ENCODE peak calls at places on chromosomes 3 and 15, in six cellular contexts. U is CD4-positive, alpha-beta memory T cell; N is stimulated activated CD4-positive, alpha-beta T cell treated with anti-CD3 and anti-CD28 coated beads, TNF-alpha, amount 100 ng/mL, for 1 hour; V is skeletal muscle cell; S is EL; C is activated CD8-positive, alpha-beta memory T cell treated with anti-CD3 and anti-CD28 coated beads for 24 hours. O is an unnamed sample.

GRCh38 chr3:170038434-170039110 is 777 bp downstream of the GPR160 start:
- DNase-seq in S (no peak), V (no peak), C (peak), N (no peak), U (peak), O (no peak)

GRCh38 chr3:28726840-28727239 is 378.2 kb upstream of the AZI2 start:
- DNase-seq in S (peak), V (no peak), U (no peak), C (no peak), N (no peak), O (peak)

GRCh38 chr3:72663429-72663828 is 184.8 kb downstream of the SHQ1 start:
- DNase-seq in N (no peak), U (no peak), V (peak), C (no peak), S (no peak), O (peak)

GRCh38 chr15:36432162-36432561 is 147.3 kb upstream of the CDIN1 start:
- DNase-seq in C (no peak), N (no peak), S (peak), U (no peak), V (peak), O (peak)

GRCh38 chr15:31164573-31164912 is 63.0 kb upstream of the TRPM1 start:
- DNase-seq in N (no peak), V (no peak), C (no peak), S (no peak), U (no peak), O (no peak)

GRCh38 chr3:186382217-186382885 is 20.3 kb upstream of the DGKG start:
- DNase-seq in N (no peak), C (no peak), V (no peak), U (no peak), S (no peak), O (no peak)

GRCh38 chr3:126971891-126972351 is 11.0 kb upstream of the PLXNA1 start:
- DNase-seq in S (peak), V (peak), N (no peak), C (no peak), U (no peak), O (peak)

GRCh38 chr3:50816896-50817295 is 142.2 kb downstream of the DOCK3 start:
- DNase-seq in V (no peak), N (no peak), U (no peak), C (no peak), S (no peak), O (no peak)

GRCh38 chr15:99321477-99321876 is 70.2 kb downstream of the LRRC28 start:
- DNase-seq in N (no peak), U (no peak), S (no peak), C (no peak), V (no peak), O (no peak)

GRCh38 chr15:52730163-52730562 is 51.0 kb upstream of the ATOSA start:
- DNase-seq in C (no peak), U (peak), S (peak), N (no peak), V (no peak), O (peak)

GRCh38 chr15:89177633-89178306 is 43.6 kb downstream of the RLBP1 start:
- DNase-seq in U (peak), S (peak), N (no peak), C (peak), V (peak), O (peak)

GRCh38 chr3:168540726-168541125 is 445.0 kb upstream of the GOLIM4 start:
- DNase-seq in U (no peak), V (no peak), C (no peak), N (no peak), S (no peak), O (no peak)

GRCh38 chr15:81064253-81064652 is 63.5 kb downstream of the TLNRD1 start:
- DNase-seq in S (no peak), V (no peak), N (no peak), U (no peak), C (no peak), O (peak)

GRCh38 chr15:39443659-39444219 is 137.1 kb upstream of the THBS1 start:
- DNase-seq in U (no peak), N (no peak), S (no peak), V (no peak), C (no peak), O (no peak)

GRCh38 chr3:126959921-126960603 is 22.9 kb upstream of the PLXNA1 start:
- DNase-seq in U (no peak), V (no peak), N (no peak), C (no peak), S (peak), O (peak)

GRCh38 chr15:75925440-75925839 is 21.8 kb downstream of the FBXO22 start:
- DNase-seq in V (no peak), U (no peak), N (no peak), C (no peak), S (no peak), O (no peak)

GRCh38 chr3:52845157-52845556 is 10.3 kb upstream of the MUSTN1 start:
- DNase-seq in V (no peak), S (no peak), C (no peak), U (no peak), N (no peak), O (peak)

GRCh38 chr15:90629217-90629616 is 87.9 kb upstream of the BLM start:
- DNase-seq in N (no peak), V (no peak), U (no peak), C (no peak), S (no peak), O (no peak)

GRCh38 chr3:178100881-178101280 is 435.4 kb upstream of the KCNMB2 start:
- DNase-seq in N (no peak), V (no peak), S (no peak), C (no peak), U (no peak), O (no peak)

GRCh38 chr15:31248263-31248662 is 78.4 kb upstream of the KLF13 start:
- DNase-seq in C (no peak), S (no peak), U (no peak), V (no peak), N (no peak), O (no peak)

GRCh38 chr3:89697321-89697916 is 590.0 kb downstream of the EPHA3 start:
- DNase-seq in U (no peak), S (no peak), V (no peak), C (no peak), N (no peak), O (no peak)

GRCh38 chr3:63976166-63976861 is 47.0 kb downstream of the PSMD6 start:
- DNase-seq in V (peak), U (no peak), C (no peak), N (no peak), S (peak), O (peak)

GRCh38 chr3:139132976-139133375 is 88.3 kb upstream of the PRR23C start:
- DNase-seq in N (no peak), S (no peak), U (no peak), C (no peak), V (no peak), O (no peak)

GRCh38 chr3:53320697-53321096 is 26.6 kb downstream of the DCP1A start:
- DNase-seq in N (no peak), V (no peak), S (no peak), U (no peak), C (no peak), O (peak)

GRCh38 chr3:125004196-125004595 is 51.6 kb downstream of the HEG1 start:
- DNase-seq in C (no peak), S (no peak), V (no peak), N (no peak), U (no peak), O (no peak)

GRCh38 chr3:197791120-197792018 is at the start of gene LRCH3:
- DNase-seq in U (peak), S (peak), C (peak), N (peak), V (peak), O (peak)

GRCh38 chr15:89630260-89630659 is 25.0 kb downstream of the KIF7 start:
- DNase-seq in N (no peak), U (no peak), S (no peak), C (peak), V (no peak), O (no peak)

GRCh38 chr3:196144383-196145105 is 62.7 kb upstream of the TFRC start:
- DNase-seq in U (no peak), N (no peak), S (peak), C (no peak), V (no peak), O (no peak)

GRCh38 chr15:41932939-41933725 is 39.2 kb downstream of the EHD4 start:
- DNase-seq in C (no peak), S (no peak), V (no peak), N (no peak), U (no peak), O (no peak)

GRCh38 chr3:137259709-137260108 is 301.9 kb downstream of the IL20RB start:
- DNase-seq in S (no peak), U (no peak), C (no peak), N (no peak), V (no peak), O (no peak)

GRCh38 chr15:82680200-82681102 is 29.2 kb downstream of the AP3B2 start:
- DNase-seq in N (peak), C (peak), V (no peak), U (peak), S (no peak), O (no peak)

GRCh38 chr15:62856466-62857246 is 185.9 kb upstream of the TPM1 start:
- DNase-seq in N (no peak), V (no peak), U (no peak), S (no peak), C (no peak), O (no peak)